ENCODE peak calls at places on chromosomes 7 and 10, in eight cellular contexts. One of them, this sample, is unnamed.

GRCh38 chr7:88301924-88302323 is 4.8 kb downstream of the STEAP4 start:
- DNase-seq in epithelial cell of esophagus: no peak
- DNase-seq in adrenal gland: no peak
- DNase-seq in AG04449: no peak
- DNase-seq in lower lobe of right lung: no peak
- DNase-seq in GM23338: no peak
- DNase-seq in IMR-90: no peak
- DNase-seq in AG04450: no peak
- DNase-seq in this sample: no peak

GRCh38 chr10:31756131-31757119 is 172.2 kb downstream of the ARHGAP12 start:
- DNase-seq in epithelial cell of esophagus: no peak
- DNase-seq in adrenal gland: no peak
- DNase-seq in AG04449: no peak
- DNase-seq in lower lobe of right lung: no peak
- DNase-seq in GM23338: no peak
- DNase-seq in IMR-90: no peak
- DNase-seq in AG04450: no peak
- DNase-seq in this sample: no peak

GRCh38 chr10:14009315-14010082 is 321.2 kb downstream of the FRMD4A start:
- DNase-seq in epithelial cell of esophagus: peak
- DNase-seq in adrenal gland: no peak
- DNase-seq in AG04449: peak
- DNase-seq in lower lobe of right lung: no peak
- DNase-seq in GM23338: no peak
- DNase-seq in IMR-90: peak
- DNase-seq in AG04450: peak
- DNase-seq in this sample: no peak

GRCh38 chr10:132459252-132460028 is 62.4 kb downstream of the PWWP2B start:
- DNase-seq in epithelial cell of esophagus: no peak
- DNase-seq in adrenal gland: peak
- DNase-seq in AG04449: no peak
- DNase-seq in lower lobe of right lung: peak
- DNase-seq in GM23338: no peak
- DNase-seq in IMR-90: no peak
- DNase-seq in AG04450: no peak
- DNase-seq in this sample: no peak

GRCh38 chr7:134462337-134462925 is 3.5 kb upstream of the AKR1B1 start:
- DNase-seq in epithelial cell of esophagus: peak
- DNase-seq in adrenal gland: no peak
- DNase-seq in AG04449: peak
- DNase-seq in lower lobe of right lung: no peak
- DNase-seq in GM23338: no peak
- DNase-seq in IMR-90: peak
- DNase-seq in AG04450: no peak
- DNase-seq in this sample: no peak

GRCh38 chr10:93437946-93438795 is 44.0 kb downstream of the MYOF start:
- DNase-seq in epithelial cell of esophagus: peak
- DNase-seq in adrenal gland: no peak
- DNase-seq in AG04449: no peak
- DNase-seq in lower lobe of right lung: no peak
- DNase-seq in GM23338: peak
- DNase-seq in IMR-90: peak
- DNase-seq in AG04450: no peak
- DNase-seq in this sample: no peak

GRCh38 chr10:132229834-132230556 is 43.2 kb downstream of the DPYSL4 start:
- DNase-seq in epithelial cell of esophagus: no peak
- DNase-seq in adrenal gland: peak
- DNase-seq in AG04449: no peak
- DNase-seq in lower lobe of right lung: peak
- DNase-seq in GM23338: no peak
- DNase-seq in IMR-90: no peak
- DNase-seq in AG04450: no peak
- DNase-seq in this sample: no peak

GRCh38 chr10:63236113-63236935 is 103.2 kb downstream of the NRBF2 start:
- DNase-seq in epithelial cell of esophagus: peak
- DNase-seq in adrenal gland: no peak
- DNase-seq in AG04449: peak
- DNase-seq in lower lobe of right lung: no peak
- DNase-seq in GM23338: no peak
- DNase-seq in IMR-90: peak
- DNase-seq in AG04450: peak
- DNase-seq in this sample: no peak

GRCh38 chr7:141641876-141642275 is 60.1 kb downstream of the DENND11 start:
- DNase-seq in epithelial cell of esophagus: no peak
- DNase-seq in adrenal gland: no peak
- DNase-seq in AG04449: no peak
- DNase-seq in lower lobe of right lung: no peak
- DNase-seq in GM23338: no peak
- DNase-seq in IMR-90: no peak
- DNase-seq in AG04450: no peak
- DNase-seq in this sample: no peak

GRCh38 chr10:8049874-8050560 is 4.5 kb upstream of the GATA3 start:
- DNase-seq in epithelial cell of esophagus: peak
- DNase-seq in adrenal gland: no peak
- DNase-seq in AG04449: no peak
- DNase-seq in lower lobe of right lung: no peak
- DNase-seq in GM23338: peak
- DNase-seq in IMR-90: no peak
- DNase-seq in AG04450: no peak
- DNase-seq in this sample: no peak

GRCh38 chr10:103968441-103969391 is 1.8 kb downstream of the SLK start:
- DNase-seq in epithelial cell of esophagus: no peak
- DNase-seq in adrenal gland: no peak
- DNase-seq in AG04449: no peak
- DNase-seq in lower lobe of right lung: no peak
- DNase-seq in GM23338: no peak
- DNase-seq in IMR-90: peak
- DNase-seq in AG04450: no peak
- DNase-seq in this sample: no peak

GRCh38 chr10:28496481-28496961 is 36.4 kb upstream of the WAC start:
- DNase-seq in epithelial cell of esophagus: peak
- DNase-seq in adrenal gland: no peak
- DNase-seq in AG04449: no peak
- DNase-seq in lower lobe of right lung: no peak
- DNase-seq in GM23338: no peak
- DNase-seq in IMR-90: no peak
- DNase-seq in AG04450: no peak
- DNase-seq in this sample: no peak

GRCh38 chr10:37289833-37290464 is 164.6 kb downstream of the ANKRD30A start:
- DNase-seq in epithelial cell of esophagus: peak
- DNase-seq in adrenal gland: peak
- DNase-seq in AG04449: no peak
- DNase-seq in lower lobe of right lung: no peak
- DNase-seq in GM23338: no peak
- DNase-seq in IMR-90: no peak
- DNase-seq in AG04450: no peak
- DNase-seq in this sample: no peak

GRCh38 chr10:124149681-124150080 is 56.3 kb upstream of the CHST15 start:
- DNase-seq in epithelial cell of esophagus: no peak
- DNase-seq in adrenal gland: no peak
- DNase-seq in AG04449: no peak
- DNase-seq in lower lobe of right lung: no peak
- DNase-seq in GM23338: no peak
- DNase-seq in IMR-90: no peak
- DNase-seq in AG04450: no peak
- DNase-seq in this sample: no peak

GRCh38 chr10:9379183-9379582 is 1324.7 kb downstream of the GATA3 start:
- DNase-seq in epithelial cell of esophagus: no peak
- DNase-seq in adrenal gland: no peak
- DNase-seq in AG04449: no peak
- DNase-seq in lower lobe of right lung: no peak
- DNase-seq in GM23338: no peak
- DNase-seq in IMR-90: no peak
- DNase-seq in AG04450: no peak
- DNase-seq in this sample: no peak

GRCh38 chr7:99272476-99273045 is at the start of gene MYH16:
- DNase-seq in epithelial cell of esophagus: peak
- DNase-seq in adrenal gland: no peak
- DNase-seq in AG04449: no peak
- DNase-seq in lower lobe of right lung: no peak
- DNase-seq in GM23338: no peak
- DNase-seq in IMR-90: peak
- DNase-seq in AG04450: no peak
- DNase-seq in this sample: no peak

GRCh38 chr7:98935811-98936210 is 57.5 kb downstream of the TRRAP start:
- DNase-seq in epithelial cell of esophagus: no peak
- DNase-seq in adrenal gland: no peak
- DNase-seq in AG04449: peak
- DNase-seq in lower lobe of right lung: no peak
- DNase-seq in GM23338: no peak
- DNase-seq in IMR-90: peak
- DNase-seq in AG04450: no peak
- DNase-seq in this sample: no peak

GRCh38 chr10:116096501-116096900 is 176.5 kb downstream of the GFRA1 start:
- DNase-seq in epithelial cell of esophagus: no peak
- DNase-seq in adrenal gland: no peak
- DNase-seq in AG04449: no peak
- DNase-seq in lower lobe of right lung: no peak
- DNase-seq in GM23338: no peak
- DNase-seq in IMR-90: no peak
- DNase-seq in AG04450: no peak
- DNase-seq in this sample: no peak

GRCh38 chr10:116098411-116099019 is 174.5 kb downstream of the GFRA1 start:
- DNase-seq in epithelial cell of esophagus: no peak
- DNase-seq in adrenal gland: no peak
- DNase-seq in AG04449: no peak
- DNase-seq in lower lobe of right lung: no peak
- DNase-seq in GM23338: no peak
- DNase-seq in IMR-90: no peak
- DNase-seq in AG04450: no peak
- DNase-seq in this sample: no peak

GRCh38 chr10:116099031-116099430 is 174.0 kb downstream of the GFRA1 start:
- DNase-seq in epithelial cell of esophagus: no peak
- DNase-seq in adrenal gland: no peak
- DNase-seq in AG04449: no peak
- DNase-seq in lower lobe of right lung: no peak
- DNase-seq in GM23338: no peak
- DNase-seq in IMR-90: no peak
- DNase-seq in AG04450: no peak
- DNase-seq in this sample: no peak

GRCh38 chr10:116097239-116097751 is 175.7 kb downstream of the GFRA1 start:
- DNase-seq in epithelial cell of esophagus: no peak
- DNase-seq in adrenal gland: no peak
- DNase-seq in AG04449: no peak
- DNase-seq in lower lobe of right lung: no peak
- DNase-seq in GM23338: no peak
- DNase-seq in IMR-90: no peak
- DNase-seq in AG04450: no peak
- DNase-seq in this sample: no peak

DNA sequence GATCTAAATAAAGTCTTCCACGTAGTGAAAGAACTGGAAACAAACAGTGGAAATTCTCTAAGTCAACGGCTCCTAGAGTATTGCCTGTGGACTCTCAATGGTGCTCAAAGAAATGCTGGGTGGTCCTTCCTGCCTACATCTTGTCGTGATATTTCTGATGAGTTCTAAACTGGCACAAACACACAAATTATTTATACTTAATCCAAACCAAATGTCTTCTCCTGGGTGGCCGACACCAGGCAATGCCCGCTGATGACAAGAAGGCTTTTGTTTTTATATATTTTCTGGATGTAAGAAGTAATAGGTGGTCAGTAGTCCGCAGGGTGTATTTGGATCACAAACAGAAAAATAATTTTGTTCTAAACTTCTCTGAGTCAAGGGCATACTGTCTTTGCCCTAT is 178.7 kb downstream of the GFRA1 start:
- DNase-seq in epithelial cell of esophagus: no peak
- DNase-seq in adrenal gland: no peak
- DNase-seq in AG04449: no peak
- DNase-seq in lower lobe of right lung: no peak
- DNase-seq in GM23338: no peak
- DNase-seq in IMR-90: no peak
- DNase-seq in AG04450: no peak
- DNase-seq in this sample: no peak
- H3K4me3 ChIP-seq in epithelial cell of esophagus: no peak
- H3K4me3 ChIP-seq in adrenal gland: no peak
- H3K4me3 ChIP-seq in AG04449: no peak
- H3K4me3 ChIP-seq in lower lobe of right lung: no peak
- H3K4me3 ChIP-seq in GM23338: no peak
- H3K4me3 ChIP-seq in IMR-90: no peak
- H3K4me3 ChIP-seq in AG04450: no peak
- H3K4me3 ChIP-seq in this sample: no peak

GRCh38 chr7:81769891-81770818 is at the start of gene HGF:
- DNase-seq in epithelial cell of esophagus: no peak
- DNase-seq in adrenal gland: peak
- DNase-seq in AG04449: no peak
- DNase-seq in lower lobe of right lung: peak
- DNase-seq in GM23338: peak
- DNase-seq in IMR-90: peak
- DNase-seq in AG04450: peak
- DNase-seq in this sample: peak
- H3K4me3 ChIP-seq in epithelial cell of esophagus: no peak
- H3K4me3 ChIP-seq in adrenal gland: peak
- H3K4me3 ChIP-seq in AG04449: peak
- H3K4me3 ChIP-seq in lower lobe of right lung: peak
- H3K4me3 ChIP-seq in GM23338: peak
- H3K4me3 ChIP-seq in IMR-90: peak
- H3K4me3 ChIP-seq in AG04450: peak
- H3K4me3 ChIP-seq in this sample: peak

DNA sequence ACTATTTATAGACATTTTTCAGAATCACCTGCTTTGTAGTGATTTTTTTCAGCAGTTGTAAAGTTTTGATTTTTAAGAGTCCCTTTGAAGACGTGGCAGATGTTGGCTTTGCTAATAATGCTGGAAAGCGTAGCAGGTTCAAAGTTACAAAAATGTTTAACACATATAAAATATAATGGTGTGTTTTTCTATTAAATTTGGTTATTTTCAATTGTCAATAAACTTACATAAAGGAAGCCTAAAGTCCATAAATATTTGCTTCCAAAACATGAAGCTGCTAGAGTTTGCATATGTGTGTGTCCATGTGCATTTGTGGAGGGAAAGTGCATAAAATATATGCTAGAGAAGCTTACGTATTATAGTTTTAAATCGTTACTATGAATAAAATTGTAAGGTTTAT is 3.7 kb downstream of the MEOX2 start:
- DNase-seq in epithelial cell of esophagus: no peak
- DNase-seq in adrenal gland: no peak
- DNase-seq in AG04449: no peak
- DNase-seq in lower lobe of right lung: no peak
- DNase-seq in GM23338: no peak
- DNase-seq in IMR-90: no peak
- DNase-seq in AG04450: no peak
- DNase-seq in this sample: no peak
- H3K4me3 ChIP-seq in epithelial cell of esophagus: no peak
- H3K4me3 ChIP-seq in adrenal gland: no peak
- H3K4me3 ChIP-seq in AG04449: no peak
- H3K4me3 ChIP-seq in lower lobe of right lung: peak
- H3K4me3 ChIP-seq in GM23338: no peak
- H3K4me3 ChIP-seq in IMR-90: no peak
- H3K4me3 ChIP-seq in AG04450: no peak
- H3K4me3 ChIP-seq in this sample: peak

GRCh38 chr7:40996330-40996729 is 706.6 kb downstream of the INHBA start:
- DNase-seq in epithelial cell of esophagus: no peak
- DNase-seq in adrenal gland: no peak
- DNase-seq in AG04449: no peak
- DNase-seq in lower lobe of right lung: no peak
- DNase-seq in GM23338: no peak
- DNase-seq in IMR-90: no peak
- DNase-seq in AG04450: no peak
- DNase-seq in this sample: no peak
- H3K4me3 ChIP-seq in epithelial cell of esophagus: no peak
- H3K4me3 ChIP-seq in adrenal gland: no peak
- H3K4me3 ChIP-seq in AG04449: no peak
- H3K4me3 ChIP-seq in lower lobe of right lung: no peak
- H3K4me3 ChIP-seq in GM23338: no peak
- H3K4me3 ChIP-seq in IMR-90: no peak
- H3K4me3 ChIP-seq in AG04450: no peak
- H3K4me3 ChIP-seq in this sample: no peak

GRCh38 chr7:131231381-131232220 is 96.1 kb upstream of the MKLN1 start:
- DNase-seq in epithelial cell of esophagus: no peak
- DNase-seq in adrenal gland: peak
- DNase-seq in AG04449: no peak
- DNase-seq in lower lobe of right lung: no peak
- DNase-seq in GM23338: no peak
- DNase-seq in IMR-90: peak
- DNase-seq in AG04450: peak
- DNase-seq in this sample: peak
- H3K4me3 ChIP-seq in epithelial cell of esophagus: no peak
- H3K4me3 ChIP-seq in adrenal gland: no peak
- H3K4me3 ChIP-seq in AG04449: no peak
- H3K4me3 ChIP-seq in lower lobe of right lung: peak
- H3K4me3 ChIP-seq in GM23338: no peak
- H3K4me3 ChIP-seq in IMR-90: no peak
- H3K4me3 ChIP-seq in AG04450: no peak
- H3K4me3 ChIP-seq in this sample: peak